ENCODE peak calls at places on chromosomes 5 and 9, in six cellular contexts. One of them, this sample, is unnamed.

GRCh38 chr5:57386958-57387357 is 95.7 kb downstream of the ACTBL2 start:
- DNase-seq in HuH-7.5: no peak
- DNase-seq in immature natural killer cell: no peak
- DNase-seq in activated T-cell treated with anti-CD3 and anti-CD28 coated beads, Interleukin-2, amount 50 U/mL, for 72 hours: no peak
- DNase-seq in right cardiac atrium: no peak
- DNase-seq in NCI-H345: no peak
- DNase-seq in this sample: no peak

GRCh38 chr5:115168829-115169391 is 798 bp downstream of the TRIM36 start:
- DNase-seq in HuH-7.5: no peak
- DNase-seq in immature natural killer cell: no peak
- DNase-seq in activated T-cell treated with anti-CD3 and anti-CD28 coated beads, Interleukin-2, amount 50 U/mL, for 72 hours: no peak
- DNase-seq in right cardiac atrium: no peak
- DNase-seq in NCI-H345: peak; percentile 44
- DNase-seq in this sample: no peak

GRCh38 chr9:125521462-125522327 is 185.3 kb downstream of the MAPKAP1 start:
- DNase-seq in HuH-7.5: no peak
- DNase-seq in immature natural killer cell: no peak
- DNase-seq in activated T-cell treated with anti-CD3 and anti-CD28 coated beads, Interleukin-2, amount 50 U/mL, for 72 hours: peak; percentile 63
- DNase-seq in right cardiac atrium: no peak
- DNase-seq in NCI-H345: no peak
- DNase-seq in this sample: no peak

GRCh38 chr5:61918606-61919005 is 387.4 kb upstream of the KIF2A start:
- DNase-seq in HuH-7.5: no peak
- DNase-seq in immature natural killer cell: no peak
- DNase-seq in activated T-cell treated with anti-CD3 and anti-CD28 coated beads, Interleukin-2, amount 50 U/mL, for 72 hours: no peak
- DNase-seq in right cardiac atrium: no peak
- DNase-seq in NCI-H345: peak; percentile 14
- DNase-seq in this sample: no peak

GRCh38 chr5:41648976-41649375 is 138.6 kb upstream of the PLCXD3 start:
- DNase-seq in HuH-7.5: no peak
- DNase-seq in immature natural killer cell: no peak
- DNase-seq in activated T-cell treated with anti-CD3 and anti-CD28 coated beads, Interleukin-2, amount 50 U/mL, for 72 hours: no peak
- DNase-seq in right cardiac atrium: no peak
- DNase-seq in NCI-H345: peak; percentile 39
- DNase-seq in this sample: no peak

GRCh38 chr5:95283022-95283615 is 1.8 kb downstream of the MCTP1 start:
- DNase-seq in HuH-7.5: no peak
- DNase-seq in immature natural killer cell: no peak
- DNase-seq in activated T-cell treated with anti-CD3 and anti-CD28 coated beads, Interleukin-2, amount 50 U/mL, for 72 hours: no peak
- DNase-seq in right cardiac atrium: no peak
- DNase-seq in NCI-H345: peak; percentile 17
- DNase-seq in this sample: no peak

GRCh38 chr5:134997015-134997414 is 29.3 kb downstream of the CATSPER3 start:
- DNase-seq in HuH-7.5: no peak
- DNase-seq in immature natural killer cell: no peak
- DNase-seq in activated T-cell treated with anti-CD3 and anti-CD28 coated beads, Interleukin-2, amount 50 U/mL, for 72 hours: no peak
- DNase-seq in right cardiac atrium: no peak
- DNase-seq in NCI-H345: no peak
- DNase-seq in this sample: no peak

GRCh38 chr5:9284781-9285307 is 261.0 kb downstream of the SEMA5A start:
- DNase-seq in HuH-7.5: no peak
- DNase-seq in immature natural killer cell: no peak
- DNase-seq in activated T-cell treated with anti-CD3 and anti-CD28 coated beads, Interleukin-2, amount 50 U/mL, for 72 hours: no peak
- DNase-seq in right cardiac atrium: peak; percentile 18
- DNase-seq in NCI-H345: no peak
- DNase-seq in this sample: no peak

GRCh38 chr5:74801941-74802340 is 34.9 kb downstream of the NSA2 start:
- DNase-seq in HuH-7.5: no peak
- DNase-seq in immature natural killer cell: no peak
- DNase-seq in activated T-cell treated with anti-CD3 and anti-CD28 coated beads, Interleukin-2, amount 50 U/mL, for 72 hours: no peak
- DNase-seq in right cardiac atrium: no peak
- DNase-seq in NCI-H345: no peak
- DNase-seq in this sample: no peak

GRCh38 chr9:5425006-5425628 is 12.6 kb downstream of the PLGRKT start:
- DNase-seq in HuH-7.5: peak; percentile 23
- DNase-seq in immature natural killer cell: peak; percentile 26
- DNase-seq in activated T-cell treated with anti-CD3 and anti-CD28 coated beads, Interleukin-2, amount 50 U/mL, for 72 hours: no peak
- DNase-seq in right cardiac atrium: no peak
- DNase-seq in NCI-H345: peak; percentile 31
- DNase-seq in this sample: no peak

GRCh38 chr9:114049453-114050225 is 28.5 kb downstream of the AMBP start:
- DNase-seq in HuH-7.5: no peak
- DNase-seq in immature natural killer cell: no peak
- DNase-seq in activated T-cell treated with anti-CD3 and anti-CD28 coated beads, Interleukin-2, amount 50 U/mL, for 72 hours: no peak
- DNase-seq in right cardiac atrium: no peak
- DNase-seq in NCI-H345: no peak
- DNase-seq in this sample: no peak

GRCh38 chr9:15824310-15824709 is 271.5 kb downstream of the CCDC171 start:
- DNase-seq in HuH-7.5: no peak
- DNase-seq in immature natural killer cell: no peak
- DNase-seq in activated T-cell treated with anti-CD3 and anti-CD28 coated beads, Interleukin-2, amount 50 U/mL, for 72 hours: no peak
- DNase-seq in right cardiac atrium: no peak
- DNase-seq in NCI-H345: no peak
- DNase-seq in this sample: no peak

GRCh38 chr9:91155181-91155580 is 206.5 kb downstream of the AUH start:
- DNase-seq in HuH-7.5: no peak
- DNase-seq in immature natural killer cell: no peak
- DNase-seq in activated T-cell treated with anti-CD3 and anti-CD28 coated beads, Interleukin-2, amount 50 U/mL, for 72 hours: no peak
- DNase-seq in right cardiac atrium: no peak
- DNase-seq in NCI-H345: no peak
- DNase-seq in this sample: no peak

GRCh38 chr5:150209020-150209635 is 19.3 kb downstream of the SLC6A7 start:
- DNase-seq in HuH-7.5: no peak
- DNase-seq in immature natural killer cell: peak; percentile 71
- DNase-seq in activated T-cell treated with anti-CD3 and anti-CD28 coated beads, Interleukin-2, amount 50 U/mL, for 72 hours: peak; percentile 21
- DNase-seq in right cardiac atrium: no peak
- DNase-seq in NCI-H345: no peak
- DNase-seq in this sample: peak; percentile 79

GRCh38 chr9:110601098-110601497 is 21.6 kb upstream of the SVEP1 start:
- DNase-seq in HuH-7.5: no peak
- DNase-seq in immature natural killer cell: no peak
- DNase-seq in activated T-cell treated with anti-CD3 and anti-CD28 coated beads, Interleukin-2, amount 50 U/mL, for 72 hours: no peak
- DNase-seq in right cardiac atrium: no peak
- DNase-seq in NCI-H345: no peak
- DNase-seq in this sample: no peak

GRCh38 chr9:124676159-124676551 is 95.0 kb downstream of the NR6A1 start:
- DNase-seq in HuH-7.5: no peak
- DNase-seq in immature natural killer cell: no peak
- DNase-seq in activated T-cell treated with anti-CD3 and anti-CD28 coated beads, Interleukin-2, amount 50 U/mL, for 72 hours: no peak
- DNase-seq in right cardiac atrium: no peak
- DNase-seq in NCI-H345: no peak
- DNase-seq in this sample: no peak

GRCh38 chr9:134025606-134026541 is 593 bp downstream of the BRD3OS start:
- DNase-seq in HuH-7.5: peak; percentile 60
- DNase-seq in immature natural killer cell: peak; percentile 36
- DNase-seq in activated T-cell treated with anti-CD3 and anti-CD28 coated beads, Interleukin-2, amount 50 U/mL, for 72 hours: peak; percentile 64
- DNase-seq in right cardiac atrium: peak; percentile 56
- DNase-seq in NCI-H345: peak; percentile 55
- DNase-seq in this sample: no peak

GRCh38 chr5:179798771-179799643 is 5.2 kb downstream of the LTC4S start:
- DNase-seq in HuH-7.5: no peak
- DNase-seq in immature natural killer cell: no peak
- DNase-seq in activated T-cell treated with anti-CD3 and anti-CD28 coated beads, Interleukin-2, amount 50 U/mL, for 72 hours: no peak
- DNase-seq in right cardiac atrium: no peak
- DNase-seq in NCI-H345: no peak
- DNase-seq in this sample: peak; percentile 68

GRCh38 chr5:90866333-90866732 is 307.7 kb downstream of the ADGRV1 start:
- DNase-seq in HuH-7.5: peak; percentile 30
- DNase-seq in immature natural killer cell: peak; percentile 20
- DNase-seq in activated T-cell treated with anti-CD3 and anti-CD28 coated beads, Interleukin-2, amount 50 U/mL, for 72 hours: no peak
- DNase-seq in right cardiac atrium: no peak
- DNase-seq in NCI-H345: peak; percentile 28
- DNase-seq in this sample: no peak

GRCh38 chr9:137621131-137621757 is 2.4 kb downstream of the EHMT1 start:
- DNase-seq in HuH-7.5: no peak
- DNase-seq in immature natural killer cell: no peak
- DNase-seq in activated T-cell treated with anti-CD3 and anti-CD28 coated beads, Interleukin-2, amount 50 U/mL, for 72 hours: no peak
- DNase-seq in right cardiac atrium: no peak
- DNase-seq in NCI-H345: no peak
- DNase-seq in this sample: no peak

GRCh38 chr5:6473284-6473683 is 24.6 kb downstream of the UBE2QL1 start:
- DNase-seq in HuH-7.5: no peak
- DNase-seq in immature natural killer cell: no peak
- DNase-seq in activated T-cell treated with anti-CD3 and anti-CD28 coated beads, Interleukin-2, amount 50 U/mL, for 72 hours: no peak
- DNase-seq in right cardiac atrium: no peak
- DNase-seq in NCI-H345: no peak
- DNase-seq in this sample: no peak

GRCh38 chr5:65341835-65342234 is 139.9 kb downstream of the ADAMTS6 start:
- DNase-seq in HuH-7.5: no peak
- DNase-seq in immature natural killer cell: no peak
- DNase-seq in activated T-cell treated with anti-CD3 and anti-CD28 coated beads, Interleukin-2, amount 50 U/mL, for 72 hours: no peak
- DNase-seq in right cardiac atrium: no peak
- DNase-seq in NCI-H345: no peak
- DNase-seq in this sample: no peak

GRCh38 chr5:93588586-93589347 is 5.7 kb downstream of the NR2F1 start:
- DNase-seq in HuH-7.5: no peak
- DNase-seq in immature natural killer cell: no peak
- DNase-seq in activated T-cell treated with anti-CD3 and anti-CD28 coated beads, Interleukin-2, amount 50 U/mL, for 72 hours: no peak
- DNase-seq in right cardiac atrium: no peak
- DNase-seq in NCI-H345: no peak
- DNase-seq in this sample: peak; percentile 74

GRCh38 chr5:179275941-179276837 is 69.1 kb downstream of the ADAMTS2 start:
- DNase-seq in HuH-7.5: no peak
- DNase-seq in immature natural killer cell: no peak
- DNase-seq in activated T-cell treated with anti-CD3 and anti-CD28 coated beads, Interleukin-2, amount 50 U/mL, for 72 hours: no peak
- DNase-seq in right cardiac atrium: peak; percentile 90
- DNase-seq in NCI-H345: no peak
- DNase-seq in this sample: peak; percentile 95

GRCh38 chr5:175836741-175837729 is 34.3 kb upstream of the CPLX2 start:
- DNase-seq in HuH-7.5: no peak
- DNase-seq in immature natural killer cell: no peak
- DNase-seq in activated T-cell treated with anti-CD3 and anti-CD28 coated beads, Interleukin-2, amount 50 U/mL, for 72 hours: no peak
- DNase-seq in right cardiac atrium: no peak
- DNase-seq in NCI-H345: peak; percentile 95
- DNase-seq in this sample: no peak

GRCh38 chr9:92887880-92888338 is 10.1 kb upstream of the ZNF484 start:
- DNase-seq in HuH-7.5: no peak
- DNase-seq in immature natural killer cell: no peak
- DNase-seq in activated T-cell treated with anti-CD3 and anti-CD28 coated beads, Interleukin-2, amount 50 U/mL, for 72 hours: no peak
- DNase-seq in right cardiac atrium: no peak
- DNase-seq in NCI-H345: no peak
- DNase-seq in this sample: no peak

GRCh38 chr9:4604678-4605095 is 57.4 kb upstream of the PLPP6 start:
- DNase-seq in HuH-7.5: peak; percentile 22
- DNase-seq in immature natural killer cell: peak; percentile 45
- DNase-seq in activated T-cell treated with anti-CD3 and anti-CD28 coated beads, Interleukin-2, amount 50 U/mL, for 72 hours: peak; percentile 78
- DNase-seq in right cardiac atrium: peak; percentile 17
- DNase-seq in NCI-H345: peak; percentile 88
- DNase-seq in this sample: no peak

GRCh38 chr5:176560364-176560763 is 11.2 kb downstream of the CDHR2 start:
- DNase-seq in HuH-7.5: no peak
- DNase-seq in immature natural killer cell: no peak
- DNase-seq in activated T-cell treated with anti-CD3 and anti-CD28 coated beads, Interleukin-2, amount 50 U/mL, for 72 hours: no peak
- DNase-seq in right cardiac atrium: no peak
- DNase-seq in NCI-H345: no peak
- DNase-seq in this sample: no peak

GRCh38 chr5:158375531-158375930 is 516.6 kb upstream of the CLINT1 start:
- DNase-seq in HuH-7.5: no peak
- DNase-seq in immature natural killer cell: no peak
- DNase-seq in activated T-cell treated with anti-CD3 and anti-CD28 coated beads, Interleukin-2, amount 50 U/mL, for 72 hours: no peak
- DNase-seq in right cardiac atrium: no peak
- DNase-seq in NCI-H345: no peak
- DNase-seq in this sample: no peak

GRCh38 chr5:37665889-37666288 is 174.0 kb downstream of the GDNF start:
- DNase-seq in HuH-7.5: no peak
- DNase-seq in immature natural killer cell: no peak
- DNase-seq in activated T-cell treated with anti-CD3 and anti-CD28 coated beads, Interleukin-2, amount 50 U/mL, for 72 hours: no peak
- DNase-seq in right cardiac atrium: peak; percentile 67
- DNase-seq in NCI-H345: no peak
- DNase-seq in this sample: peak; percentile 67

GRCh38 chr9:19976226-19976625 is 187.4 kb upstream of the SLC24A2 start:
- DNase-seq in HuH-7.5: no peak
- DNase-seq in immature natural killer cell: no peak
- DNase-seq in activated T-cell treated with anti-CD3 and anti-CD28 coated beads, Interleukin-2, amount 50 U/mL, for 72 hours: peak; percentile 47
- DNase-seq in right cardiac atrium: no peak
- DNase-seq in NCI-H345: no peak
- DNase-seq in this sample: no peak

GRCh38 chr5:126543660-126544059 is 51.4 kb downstream of the ALDH7A1 start:
- DNase-seq in HuH-7.5: peak; percentile 40
- DNase-seq in immature natural killer cell: no peak
- DNase-seq in activated T-cell treated with anti-CD3 and anti-CD28 coated beads, Interleukin-2, amount 50 U/mL, for 72 hours: no peak
- DNase-seq in right cardiac atrium: no peak
- DNase-seq in NCI-H345: no peak
- DNase-seq in this sample: no peak

GRCh38 chr9:83330207-83331196 is 207.7 kb downstream of the FRMD3 start:
- DNase-seq in HuH-7.5: no peak
- DNase-seq in immature natural killer cell: no peak
- DNase-seq in activated T-cell treated with anti-CD3 and anti-CD28 coated beads, Interleukin-2, amount 50 U/mL, for 72 hours: no peak
- DNase-seq in right cardiac atrium: no peak
- DNase-seq in NCI-H345: no peak
- DNase-seq in this sample: no peak

This sample was measured in kidney.